ENCODE peak calls at places on chromosomes 4 and X, in seven cellular contexts. One of them, this sample, is unnamed.

GRCh38 chrX:94058728-94059382 is 384.8 kb downstream of the FAM133A start:
- DNase-seq in lung: no peak
- DNase-seq in pancreas: peak; percentile 3
- DNase-seq in effector memory CD4-positive, alpha-beta T cell: no peak
- DNase-seq in fibroblast of lung: no peak
- DNase-seq in heart right ventricle: peak; percentile 3
- DNase-seq in ovary: no peak
- DNase-seq in this sample: no peak

GRCh38 chr4:6361076-6361784 is 91.6 kb downstream of the WFS1 start:
- DNase-seq in heart right ventricle: no peak
- DNase-seq in pancreas: no peak
- DNase-seq in lung: no peak
- DNase-seq in fibroblast of lung: no peak
- DNase-seq in ovary: no peak
- DNase-seq in effector memory CD4-positive, alpha-beta T cell: no peak
- DNase-seq in this sample: no peak

GRCh38 chr4:124941267-124941666 is 228.7 kb upstream of the ANKRD50 start:
- DNase-seq in heart right ventricle: no peak
- DNase-seq in fibroblast of lung: peak; percentile 45
- DNase-seq in ovary: no peak
- DNase-seq in lung: no peak
- DNase-seq in pancreas: no peak
- DNase-seq in effector memory CD4-positive, alpha-beta T cell: no peak
- DNase-seq in this sample: no peak

GRCh38 chr4:111187108-111187507 is 564.2 kb upstream of the PITX2 start:
- DNase-seq in effector memory CD4-positive, alpha-beta T cell: no peak
- DNase-seq in heart right ventricle: no peak
- DNase-seq in pancreas: no peak
- DNase-seq in ovary: no peak
- DNase-seq in lung: no peak
- DNase-seq in fibroblast of lung: no peak
- DNase-seq in this sample: no peak

GRCh38 chrX:64570204-64570603 is 175.0 kb upstream of the MTMR8 start:
- DNase-seq in ovary: no peak
- DNase-seq in lung: no peak
- DNase-seq in heart right ventricle: no peak
- DNase-seq in fibroblast of lung: no peak
- DNase-seq in effector memory CD4-positive, alpha-beta T cell: no peak
- DNase-seq in pancreas: no peak
- DNase-seq in this sample: no peak

GRCh38 chr4:4866833-4867744 is 7.6 kb downstream of the MSX1 start:
- DNase-seq in fibroblast of lung: no peak
- DNase-seq in lung: no peak
- DNase-seq in effector memory CD4-positive, alpha-beta T cell: no peak
- DNase-seq in heart right ventricle: peak; percentile 46
- DNase-seq in ovary: no peak
- DNase-seq in pancreas: no peak
- DNase-seq in this sample: peak; percentile 77

GRCh38 chr4:15690020-15690809 is 8.6 kb downstream of the FAM200B start:
- DNase-seq in pancreas: no peak
- DNase-seq in ovary: no peak
- DNase-seq in fibroblast of lung: peak; percentile 98
- DNase-seq in effector memory CD4-positive, alpha-beta T cell: no peak
- DNase-seq in heart right ventricle: peak; percentile 19
- DNase-seq in lung: no peak
- DNase-seq in this sample: no peak

GRCh38 chr4:8915201-8916200 is 43.9 kb upstream of the HMX1 start:
- DNase-seq in fibroblast of lung: no peak
- DNase-seq in effector memory CD4-positive, alpha-beta T cell: no peak
- DNase-seq in pancreas: no peak
- DNase-seq in heart right ventricle: no peak
- DNase-seq in lung: no peak
- DNase-seq in ovary: peak; percentile 5
- DNase-seq in this sample: peak; percentile 43

GRCh38 chrX:4091046-4091760 is 377.8 kb upstream of the PRKX start:
- DNase-seq in heart right ventricle: no peak
- DNase-seq in pancreas: no peak
- DNase-seq in lung: no peak
- DNase-seq in fibroblast of lung: no peak
- DNase-seq in ovary: no peak
- DNase-seq in effector memory CD4-positive, alpha-beta T cell: no peak
- DNase-seq in this sample: no peak

GRCh38 chr4:48909697-48910096 is 3.1 kb upstream of the OCIAD2 start:
- DNase-seq in effector memory CD4-positive, alpha-beta T cell: no peak
- DNase-seq in fibroblast of lung: peak; percentile 99
- DNase-seq in ovary: no peak
- DNase-seq in lung: peak; percentile 46
- DNase-seq in heart right ventricle: no peak
- DNase-seq in pancreas: no peak
- DNase-seq in this sample: no peak

GRCh38 chrX:39063037-39063436 is 261.8 kb downstream of the MID1IP1 start:
- DNase-seq in heart right ventricle: no peak
- DNase-seq in effector memory CD4-positive, alpha-beta T cell: no peak
- DNase-seq in ovary: no peak
- DNase-seq in fibroblast of lung: no peak
- DNase-seq in pancreas: peak; percentile 62
- DNase-seq in lung: peak; percentile 72
- DNase-seq in this sample: no peak

GRCh38 chr4:88006956-88007303 is 505 bp upstream of the PKD2 start:
- DNase-seq in effector memory CD4-positive, alpha-beta T cell: no peak
- DNase-seq in heart right ventricle: peak; percentile 11
- DNase-seq in pancreas: no peak
- DNase-seq in fibroblast of lung: no peak
- DNase-seq in ovary: peak; percentile 35
- DNase-seq in lung: no peak
- DNase-seq in this sample: no peak

GRCh38 chr4:175779081-175779620 is 32.9 kb downstream of the GPM6A start:
- DNase-seq in ovary: no peak
- DNase-seq in effector memory CD4-positive, alpha-beta T cell: no peak
- DNase-seq in heart right ventricle: no peak
- DNase-seq in lung: no peak
- DNase-seq in pancreas: no peak
- DNase-seq in fibroblast of lung: no peak
- DNase-seq in this sample: no peak

DNA sequence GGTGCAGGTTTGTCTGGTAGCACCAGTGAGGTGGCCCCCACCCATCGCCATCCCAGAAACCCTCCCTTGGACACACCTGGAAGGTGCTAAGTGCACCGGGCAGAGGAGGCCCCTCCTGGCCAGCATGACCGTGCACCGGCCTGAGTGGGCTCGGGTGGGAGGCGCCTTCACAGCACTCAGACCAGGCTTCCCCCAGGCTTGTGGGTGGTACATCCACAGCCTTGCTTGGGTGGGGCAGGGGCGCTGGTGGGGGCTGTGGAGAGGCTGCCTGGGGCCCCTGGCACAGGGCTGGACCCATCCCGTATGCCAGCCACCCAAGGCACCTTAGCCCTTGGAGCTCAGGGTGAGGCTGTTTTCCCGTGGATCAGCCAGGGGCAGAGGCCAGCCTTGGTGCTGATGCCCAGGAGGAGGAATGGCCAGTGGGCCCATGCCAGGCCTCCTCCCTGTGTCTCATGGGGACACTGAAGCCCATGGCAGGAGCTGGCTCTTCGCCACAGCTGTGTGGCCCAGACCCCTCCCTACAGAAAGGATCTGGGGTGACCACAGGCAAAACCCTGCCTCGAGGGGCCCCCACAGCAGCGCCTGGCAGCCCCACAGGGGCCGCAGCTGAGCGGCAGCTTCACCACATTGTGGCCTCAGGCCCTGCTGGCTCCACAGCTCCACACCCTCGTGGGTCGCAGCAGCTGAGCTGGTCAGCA is 21.4 kb downstream of the NKX1-1 start:
- DNase-seq in pancreas: no peak
- DNase-seq in ovary: no peak
- DNase-seq in effector memory CD4-positive, alpha-beta T cell: no peak
- DNase-seq in lung: no peak
- DNase-seq in fibroblast of lung: no peak
- DNase-seq in heart right ventricle: no peak
- DNase-seq in this sample: no peak
- H3K36me3 ChIP-seq in pancreas: peaks cover 9% of the 10 kb centered on the region
- H3K36me3 ChIP-seq in ovary: no peaks in the 10 kb centered on the region
- H3K36me3 ChIP-seq in effector memory CD4-positive, alpha-beta T cell: peaks cover 6% of the 10 kb centered on the region
- H3K36me3 ChIP-seq in lung: peaks cover 60% of the 10 kb centered on the region
- H3K36me3 ChIP-seq in fibroblast of lung: no peaks in the 10 kb centered on the region
- H3K36me3 ChIP-seq in heart right ventricle: no peaks in the 10 kb centered on the region
- H3K36me3 ChIP-seq in this sample: no peaks in the 10 kb centered on the region

DNA sequence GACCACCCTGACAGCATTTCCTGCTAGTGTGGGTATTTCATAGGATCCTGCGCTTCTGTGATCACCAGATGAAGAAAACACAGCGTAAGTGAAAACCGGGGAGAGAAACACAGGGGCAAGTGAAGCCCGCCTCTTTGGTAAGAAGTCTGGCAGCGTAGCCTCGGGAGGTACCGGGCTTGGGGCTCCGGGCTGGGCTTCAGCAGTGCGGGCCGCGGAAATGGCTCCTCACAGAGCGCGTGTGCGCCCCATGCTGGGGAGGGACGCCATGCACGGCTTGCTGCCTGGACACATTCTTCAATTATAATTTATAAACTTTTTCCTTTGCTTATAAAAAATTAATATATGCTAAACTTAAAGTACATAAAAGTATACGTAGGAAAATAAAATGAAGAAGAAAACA is 151.5 kb downstream of the AFAP1 start:
- DNase-seq in lung: no peak
- DNase-seq in ovary: no peak
- DNase-seq in fibroblast of lung: no peak
- DNase-seq in heart right ventricle: no peak
- DNase-seq in effector memory CD4-positive, alpha-beta T cell: no peak
- DNase-seq in pancreas: no peak
- DNase-seq in this sample: no peak
- H3K4me1 ChIP-seq in lung: no peaks in the 10 kb centered on the region
- H3K4me1 ChIP-seq in ovary: peaks cover 10% of the 10 kb centered on the region
- H3K4me1 ChIP-seq in fibroblast of lung: no peaks in the 10 kb centered on the region
- H3K4me1 ChIP-seq in heart right ventricle: no peaks in the 10 kb centered on the region
- H3K4me1 ChIP-seq in effector memory CD4-positive, alpha-beta T cell: no peaks in the 10 kb centered on the region
- H3K4me1 ChIP-seq in pancreas: no peaks in the 10 kb centered on the region
- H3K4me1 ChIP-seq in this sample: peaks cover 7% of the 10 kb centered on the region

GRCh38 chr4:184420881-184421416 is 53.4 kb downstream of the IRF2 start:
- DNase-seq in ovary: no peak
- DNase-seq in effector memory CD4-positive, alpha-beta T cell: no peak
- DNase-seq in heart right ventricle: no peak
- DNase-seq in fibroblast of lung: no peak
- DNase-seq in pancreas: no peak
- DNase-seq in lung: no peak
- DNase-seq in this sample: no peak
- H3K36me3 ChIP-seq in ovary: no peaks in the 10 kb centered on the region
- H3K36me3 ChIP-seq in effector memory CD4-positive, alpha-beta T cell: peaks cover 5% of the 10 kb centered on the region
- H3K36me3 ChIP-seq in heart right ventricle: no peaks in the 10 kb centered on the region
- H3K36me3 ChIP-seq in fibroblast of lung: peaks cover 6% of the 10 kb centered on the region
- H3K36me3 ChIP-seq in pancreas: peaks cover 21% of the 10 kb centered on the region
- H3K36me3 ChIP-seq in lung: peaks cover 11% of the 10 kb centered on the region
- H3K36me3 ChIP-seq in this sample: peaks cover 52% of the 10 kb centered on the region

GRCh38 chr4:40261246-40262078 is 64.6 kb downstream of the RHOH start:
- DNase-seq in lung: no peak
- DNase-seq in heart right ventricle: no peak
- DNase-seq in ovary: no peak
- DNase-seq in fibroblast of lung: no peak
- DNase-seq in pancreas: no peak
- DNase-seq in effector memory CD4-positive, alpha-beta T cell: no peak
- DNase-seq in this sample: no peak

GRCh38 chr4:40264497-40264896 is 67.7 kb downstream of the RHOH start:
- DNase-seq in pancreas: no peak
- DNase-seq in lung: no peak
- DNase-seq in fibroblast of lung: peak; percentile 56
- DNase-seq in ovary: no peak
- DNase-seq in effector memory CD4-positive, alpha-beta T cell: no peak
- DNase-seq in heart right ventricle: no peak
- DNase-seq in this sample: no peak

GRCh38 chr4:40262861-40263260 is 66.0 kb downstream of the RHOH start:
- DNase-seq in effector memory CD4-positive, alpha-beta T cell: no peak
- DNase-seq in ovary: no peak
- DNase-seq in fibroblast of lung: no peak
- DNase-seq in heart right ventricle: no peak
- DNase-seq in lung: no peak
- DNase-seq in pancreas: no peak
- DNase-seq in this sample: no peak

GRCh38 chr4:40264995-40265909 is 68.4 kb downstream of the RHOH start:
- DNase-seq in fibroblast of lung: peak; percentile 66
- DNase-seq in pancreas: no peak
- DNase-seq in lung: no peak
- DNase-seq in effector memory CD4-positive, alpha-beta T cell: no peak
- DNase-seq in heart right ventricle: no peak
- DNase-seq in ovary: peak; percentile 20
- DNase-seq in this sample: no peak

DNA sequence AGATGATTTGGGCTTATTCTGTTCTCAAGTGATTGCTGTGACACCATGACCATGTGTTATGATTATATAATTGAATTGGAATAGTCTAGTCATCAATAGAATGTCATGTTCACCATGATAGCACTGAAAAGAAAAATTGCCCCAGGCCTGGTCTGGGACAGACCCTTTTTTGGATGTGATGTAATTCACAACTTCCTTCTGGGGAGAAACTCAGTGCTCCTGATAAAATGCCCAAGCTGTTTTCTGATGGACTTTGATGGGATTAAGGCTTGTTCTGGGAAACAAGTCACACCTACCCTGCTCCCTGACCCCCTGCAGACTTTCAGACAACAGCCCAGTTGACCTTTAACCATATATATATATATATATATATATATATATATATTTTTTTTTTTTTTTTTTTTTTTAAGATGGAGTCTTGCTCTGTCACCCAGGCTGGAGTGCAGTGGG is 65.3 kb downstream of the RHOH start:
- DNase-seq in lung: no peak
- DNase-seq in ovary: no peak
- DNase-seq in pancreas: no peak
- DNase-seq in fibroblast of lung: no peak
- DNase-seq in effector memory CD4-positive, alpha-beta T cell: no peak
- DNase-seq in heart right ventricle: no peak
- DNase-seq in this sample: no peak
- H3K4me1 ChIP-seq in lung: no peaks in the 10 kb centered on the region
- H3K4me1 ChIP-seq in ovary: no peaks in the 10 kb centered on the region
- H3K4me1 ChIP-seq in pancreas: no peaks in the 10 kb centered on the region
- H3K4me1 ChIP-seq in fibroblast of lung: no peaks in the 10 kb centered on the region
- H3K4me1 ChIP-seq in effector memory CD4-positive, alpha-beta T cell: peaks cover 12% of the 10 kb centered on the region
- H3K4me1 ChIP-seq in heart right ventricle: peaks cover 18% of the 10 kb centered on the region
- H3K4me1 ChIP-seq in this sample: no peaks in the 10 kb centered on the region

GRCh38 chr4:143351149-143351691 is 14.5 kb downstream of the GAB1 start:
- DNase-seq in pancreas: no peak
- DNase-seq in fibroblast of lung: no peak
- DNase-seq in heart right ventricle: no peak
- DNase-seq in lung: no peak
- DNase-seq in ovary: no peak
- DNase-seq in effector memory CD4-positive, alpha-beta T cell: no peak
- DNase-seq in this sample: no peak
- H3K36me3 ChIP-seq in pancreas: no peaks in the 10 kb centered on the region
- H3K36me3 ChIP-seq in fibroblast of lung: no peaks in the 10 kb centered on the region
- H3K36me3 ChIP-seq in heart right ventricle: no peaks in the 10 kb centered on the region
- H3K36me3 ChIP-seq in lung: no peaks in the 10 kb centered on the region
- H3K36me3 ChIP-seq in ovary: no peaks in the 10 kb centered on the region
- H3K36me3 ChIP-seq in effector memory CD4-positive, alpha-beta T cell: no peaks in the 10 kb centered on the region
- H3K36me3 ChIP-seq in this sample: no peaks in the 10 kb centered on the region

DNA sequence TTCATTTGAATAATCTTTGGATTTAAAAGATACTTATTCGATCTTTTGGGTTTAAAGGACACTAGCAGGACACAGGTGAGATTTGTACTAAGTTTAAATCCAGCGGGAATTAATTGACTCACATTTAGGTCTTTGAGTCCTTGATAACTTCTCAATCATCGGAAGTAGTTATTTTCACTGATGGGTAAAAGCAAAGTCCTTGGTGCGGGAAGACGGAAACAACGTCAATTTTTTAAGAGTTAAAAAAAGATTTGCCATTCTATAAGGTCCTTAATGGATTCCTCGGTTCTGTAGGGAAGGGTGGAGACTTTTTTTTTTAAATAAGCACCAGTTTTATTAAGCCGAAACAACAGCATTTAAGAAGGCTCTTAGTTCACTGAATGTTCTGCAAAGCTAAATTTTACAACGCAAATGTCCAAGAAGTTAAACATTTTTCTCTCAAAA is 2.9 kb downstream of the TMSB4X start:
- DNase-seq in pancreas: no peak
- DNase-seq in effector memory CD4-positive, alpha-beta T cell: no peak
- DNase-seq in ovary: no peak
- DNase-seq in fibroblast of lung: no peak
- DNase-seq in lung: no peak
- DNase-seq in heart right ventricle: no peak
- DNase-seq in this sample: no peak
- H3K4me1 ChIP-seq in pancreas: no peaks in the 10 kb centered on the region
- H3K4me1 ChIP-seq in effector memory CD4-positive, alpha-beta T cell: peaks cover 30% of the 10 kb centered on the region
- H3K4me1 ChIP-seq in ovary: peaks cover 1% of the 10 kb centered on the region
- H3K4me1 ChIP-seq in fibroblast of lung: no peaks in the 10 kb centered on the region
- H3K4me1 ChIP-seq in lung: no peaks in the 10 kb centered on the region
- H3K4me1 ChIP-seq in heart right ventricle: peaks cover 64% of the 10 kb centered on the region
- H3K4me1 ChIP-seq in this sample: no peaks in the 10 kb centered on the region